ENCODE peak calls at places on chromosomes 5 and 9, in nine cellular contexts. One of them, this sample, is unnamed.

GRCh38 chr5:32317056-32317455 is 4.3 kb upstream of the MTMR12 start:
- DNase-seq in cardiac muscle cell: no peak
- DNase-seq in pancreas: no peak
- DNase-seq in GM12865: no peak
- DNase-seq in A549: no peak
- DNase-seq in dorsolateral prefrontal cortex: no peak
- DNase-seq in adrenal gland: no peak
- DNase-seq in HepG2: no peak
- DNase-seq in esophagus squamous epithelium: no peak
- DNase-seq in this sample: no peak

GRCh38 chr5:176388341-176389113 is at the start of the genes HIGD2A and NOP16:
- DNase-seq in esophagus squamous epithelium: peak; percentile 98
- DNase-seq in pancreas: peak; percentile 99
- DNase-seq in dorsolateral prefrontal cortex: peak; percentile 93
- DNase-seq in GM12865: peak; percentile 99
- DNase-seq in HepG2: peak; percentile 98
- DNase-seq in adrenal gland: peak; percentile 99
- DNase-seq in A549: peak; percentile 99
- DNase-seq in cardiac muscle cell: peak; percentile 100
- DNase-seq in this sample: peak; percentile 99

GRCh38 chr5:174235993-174236528 is 190.6 kb downstream of the NSG2 start:
- DNase-seq in cardiac muscle cell: no peak
- DNase-seq in pancreas: no peak
- DNase-seq in GM12865: no peak
- DNase-seq in HepG2: no peak
- DNase-seq in adrenal gland: no peak
- DNase-seq in esophagus squamous epithelium: no peak
- DNase-seq in dorsolateral prefrontal cortex: no peak
- DNase-seq in A549: no peak
- DNase-seq in this sample: no peak

GRCh38 chr9:19481971-19482404 is 73.2 kb downstream of the ACER2 start:
- DNase-seq in A549: no peak
- DNase-seq in esophagus squamous epithelium: no peak
- DNase-seq in HepG2: no peak
- DNase-seq in pancreas: no peak
- DNase-seq in cardiac muscle cell: no peak
- DNase-seq in adrenal gland: no peak
- DNase-seq in GM12865: no peak
- DNase-seq in dorsolateral prefrontal cortex: peak; percentile 55
- DNase-seq in this sample: no peak

GRCh38 chr5:95662946-95663345 is 16.4 kb downstream of the RFESD start:
- DNase-seq in A549: no peak
- DNase-seq in dorsolateral prefrontal cortex: no peak
- DNase-seq in adrenal gland: no peak
- DNase-seq in HepG2: no peak
- DNase-seq in GM12865: no peak
- DNase-seq in pancreas: no peak
- DNase-seq in esophagus squamous epithelium: no peak
- DNase-seq in cardiac muscle cell: no peak
- DNase-seq in this sample: no peak

GRCh38 chr9:103999375-104000062 is 94.6 kb upstream of the SMC2 start:
- DNase-seq in esophagus squamous epithelium: no peak
- DNase-seq in adrenal gland: no peak
- DNase-seq in A549: no peak
- DNase-seq in dorsolateral prefrontal cortex: no peak
- DNase-seq in HepG2: no peak
- DNase-seq in cardiac muscle cell: no peak
- DNase-seq in pancreas: no peak
- DNase-seq in GM12865: no peak
- DNase-seq in this sample: no peak

GRCh38 chr5:43702815-43703214 is 99.8 kb downstream of the NNT start:
- DNase-seq in adrenal gland: no peak
- DNase-seq in pancreas: no peak
- DNase-seq in A549: no peak
- DNase-seq in dorsolateral prefrontal cortex: no peak
- DNase-seq in esophagus squamous epithelium: no peak
- DNase-seq in HepG2: no peak
- DNase-seq in GM12865: no peak
- DNase-seq in cardiac muscle cell: no peak
- DNase-seq in this sample: peak; percentile 5

GRCh38 chr5:140351609-140352334 is 5.4 kb upstream of the HBEGF start:
- DNase-seq in pancreas: peak; percentile 40
- DNase-seq in GM12865: peak; percentile 78
- DNase-seq in cardiac muscle cell: peak; percentile 82
- DNase-seq in A549: peak; percentile 69
- DNase-seq in HepG2: peak; percentile 65
- DNase-seq in dorsolateral prefrontal cortex: no peak
- DNase-seq in adrenal gland: peak; percentile 51
- DNase-seq in esophagus squamous epithelium: no peak
- DNase-seq in this sample: peak; percentile 75

GRCh38 chr9:69542048-69542447 is 130.1 kb downstream of the APBA1 start:
- DNase-seq in A549: no peak
- DNase-seq in esophagus squamous epithelium: no peak
- DNase-seq in adrenal gland: no peak
- DNase-seq in pancreas: no peak
- DNase-seq in dorsolateral prefrontal cortex: no peak
- DNase-seq in cardiac muscle cell: no peak
- DNase-seq in HepG2: no peak
- DNase-seq in GM12865: no peak
- DNase-seq in this sample: no peak

GRCh38 chr9:69548676-69549075 is 123.5 kb downstream of the APBA1 start:
- DNase-seq in GM12865: no peak
- DNase-seq in cardiac muscle cell: no peak
- DNase-seq in dorsolateral prefrontal cortex: no peak
- DNase-seq in pancreas: no peak
- DNase-seq in A549: no peak
- DNase-seq in HepG2: peak; percentile 4
- DNase-seq in adrenal gland: no peak
- DNase-seq in esophagus squamous epithelium: no peak
- DNase-seq in this sample: no peak

GRCh38 chr9:69546265-69546664 is 125.9 kb downstream of the APBA1 start:
- DNase-seq in pancreas: no peak
- DNase-seq in cardiac muscle cell: peak; percentile 74
- DNase-seq in A549: peak; percentile 4
- DNase-seq in HepG2: peak; percentile 21
- DNase-seq in dorsolateral prefrontal cortex: peak; percentile 21
- DNase-seq in adrenal gland: no peak
- DNase-seq in esophagus squamous epithelium: no peak
- DNase-seq in GM12865: no peak
- DNase-seq in this sample: peak; percentile 27

DNA sequence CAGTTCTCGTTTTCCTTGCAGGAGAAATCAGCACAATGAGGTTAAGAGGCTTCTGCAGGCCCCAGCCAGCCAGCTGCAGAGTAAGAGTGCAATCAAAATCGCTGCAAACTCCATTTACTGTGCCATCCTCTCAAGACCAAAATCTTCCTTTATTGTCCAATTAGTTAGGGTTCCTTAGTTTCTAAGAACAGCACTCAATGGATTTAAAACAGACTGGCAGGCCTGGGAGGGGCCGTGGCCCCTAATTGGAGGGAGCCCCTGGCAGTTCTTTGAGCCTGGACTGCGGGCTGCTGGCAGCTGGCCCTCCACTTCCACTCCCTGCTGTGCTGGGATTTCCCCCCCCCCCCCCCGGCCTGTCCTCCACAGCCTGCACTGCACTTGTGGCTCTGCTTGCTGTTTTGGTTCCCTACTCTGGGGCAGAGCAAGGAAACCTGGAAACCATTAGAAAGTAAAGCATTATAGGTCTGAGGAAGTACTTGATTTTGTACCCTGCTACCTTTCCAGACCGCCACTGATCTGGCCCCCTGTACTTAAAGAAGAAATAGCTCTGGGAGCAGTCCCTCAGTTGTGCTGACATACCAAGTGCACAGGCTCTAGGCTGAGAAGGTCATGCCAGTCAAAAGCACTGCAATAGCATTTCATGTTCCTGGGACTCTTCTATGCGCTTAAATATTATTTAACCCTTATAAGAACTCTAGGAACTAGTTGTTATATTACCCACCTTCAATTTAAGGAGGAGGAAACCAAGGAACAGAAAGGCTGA is 129.0 kb downstream of the APBA1 start:
- DNase-seq in adrenal gland: no peak
- DNase-seq in HepG2: no peak
- DNase-seq in GM12865: no peak
- DNase-seq in esophagus squamous epithelium: no peak
- DNase-seq in dorsolateral prefrontal cortex: peak; percentile 26
- DNase-seq in cardiac muscle cell: peak; percentile 39
- DNase-seq in pancreas: no peak
- DNase-seq in A549: no peak
- DNase-seq in this sample: peak; percentile 23
- H3K4me3 ChIP-seq in adrenal gland: no peak overlapping the region
- H3K4me3 ChIP-seq in HepG2: no peak overlapping the region
- H3K4me3 ChIP-seq in GM12865: no peak overlapping the region
- H3K4me3 ChIP-seq in esophagus squamous epithelium: no peak overlapping the region
- H3K4me3 ChIP-seq in dorsolateral prefrontal cortex: no peak overlapping the region
- H3K4me3 ChIP-seq in cardiac muscle cell: no peak overlapping the region
- H3K4me3 ChIP-seq in pancreas: no peak overlapping the region
- H3K4me3 ChIP-seq in A549: no peak overlapping the region
- H3K4me3 ChIP-seq in this sample: no peak overlapping the region

GRCh38 chr5:112692472-112692871 is 45.2 kb upstream of the APC start:
- DNase-seq in cardiac muscle cell: no peak
- DNase-seq in adrenal gland: no peak
- DNase-seq in pancreas: no peak
- DNase-seq in dorsolateral prefrontal cortex: no peak
- DNase-seq in esophagus squamous epithelium: no peak
- DNase-seq in HepG2: no peak
- DNase-seq in GM12865: peak; percentile 50
- DNase-seq in A549: no peak
- DNase-seq in this sample: no peak

GRCh38 chr5:112690605-112691340 is 46.9 kb upstream of the APC start:
- DNase-seq in pancreas: no peak
- DNase-seq in HepG2: no peak
- DNase-seq in adrenal gland: no peak
- DNase-seq in A549: no peak
- DNase-seq in dorsolateral prefrontal cortex: no peak
- DNase-seq in esophagus squamous epithelium: no peak
- DNase-seq in cardiac muscle cell: no peak
- DNase-seq in GM12865: no peak
- DNase-seq in this sample: no peak

GRCh38 chr5:112691341-112691685 is 46.4 kb upstream of the APC start:
- DNase-seq in pancreas: no peak
- DNase-seq in A549: no peak
- DNase-seq in HepG2: no peak
- DNase-seq in GM12865: no peak
- DNase-seq in cardiac muscle cell: no peak
- DNase-seq in dorsolateral prefrontal cortex: no peak
- DNase-seq in esophagus squamous epithelium: no peak
- DNase-seq in adrenal gland: no peak
- DNase-seq in this sample: no peak

GRCh38 chr5:112693301-112693700 is 44.4 kb upstream of the APC start:
- DNase-seq in adrenal gland: no peak
- DNase-seq in pancreas: no peak
- DNase-seq in HepG2: no peak
- DNase-seq in A549: no peak
- DNase-seq in dorsolateral prefrontal cortex: no peak
- DNase-seq in esophagus squamous epithelium: no peak
- DNase-seq in GM12865: no peak
- DNase-seq in cardiac muscle cell: no peak
- DNase-seq in this sample: no peak

GRCh38 chr5:112691758-112692157 is 45.9 kb upstream of the APC start:
- DNase-seq in A549: peak; percentile 68
- DNase-seq in esophagus squamous epithelium: no peak
- DNase-seq in cardiac muscle cell: no peak
- DNase-seq in GM12865: peak; percentile 70
- DNase-seq in adrenal gland: no peak
- DNase-seq in HepG2: peak; percentile 65
- DNase-seq in pancreas: no peak
- DNase-seq in dorsolateral prefrontal cortex: no peak
- DNase-seq in this sample: no peak
- TF ChIP-seq CTCF in A549: peak; percentile 54
- TF ChIP-seq CTCF in esophagus squamous epithelium: no peak
- TF ChIP-seq CTCF in cardiac muscle cell: peak; percentile 51
- TF ChIP-seq CTCF in GM12865: peak; percentile 44
- TF ChIP-seq CTCF in adrenal gland: no peak
- TF ChIP-seq CTCF in HepG2: peak; percentile 87
- TF ChIP-seq CTCF in pancreas: no peak
- TF ChIP-seq CTCF in dorsolateral prefrontal cortex: no peak
- TF ChIP-seq CTCF in this sample: peak; percentile 8

GRCh38 chr5:132816083-132816482 is 3.0 kb downstream of the SOWAHA start:
- DNase-seq in HepG2: no peak
- DNase-seq in adrenal gland: no peak
- DNase-seq in A549: no peak
- DNase-seq in GM12865: no peak
- DNase-seq in cardiac muscle cell: no peak
- DNase-seq in pancreas: no peak
- DNase-seq in esophagus squamous epithelium: no peak
- DNase-seq in dorsolateral prefrontal cortex: no peak
- DNase-seq in this sample: no peak

GRCh38 chr5:132815454-132815853 is 2.4 kb downstream of the SOWAHA start:
- DNase-seq in GM12865: no peak
- DNase-seq in A549: no peak
- DNase-seq in cardiac muscle cell: no peak
- DNase-seq in HepG2: no peak
- DNase-seq in adrenal gland: no peak
- DNase-seq in esophagus squamous epithelium: no peak
- DNase-seq in pancreas: no peak
- DNase-seq in dorsolateral prefrontal cortex: no peak
- DNase-seq in this sample: no peak

GRCh38 chr5:132813599-132814440 is 718 bp downstream of the SOWAHA start:
- DNase-seq in GM12865: peak; percentile 56
- DNase-seq in A549: peak; percentile 34
- DNase-seq in cardiac muscle cell: peak; percentile 58
- DNase-seq in adrenal gland: no peak
- DNase-seq in HepG2: no peak
- DNase-seq in esophagus squamous epithelium: no peak
- DNase-seq in dorsolateral prefrontal cortex: no peak
- DNase-seq in pancreas: no peak
- DNase-seq in this sample: no peak

GRCh38 chr5:132812949-132813598 is at the start of gene SOWAHA:
- DNase-seq in esophagus squamous epithelium: no peak
- DNase-seq in HepG2: no peak
- DNase-seq in dorsolateral prefrontal cortex: no peak
- DNase-seq in adrenal gland: no peak
- DNase-seq in A549: no peak
- DNase-seq in cardiac muscle cell: peak; percentile 37
- DNase-seq in GM12865: no peak
- DNase-seq in pancreas: peak; percentile 61
- DNase-seq in this sample: no peak

GRCh38 chr5:132814441-132815294 is 1.6 kb downstream of the SOWAHA start:
- DNase-seq in HepG2: no peak
- DNase-seq in GM12865: no peak
- DNase-seq in A549: no peak
- DNase-seq in cardiac muscle cell: no peak
- DNase-seq in dorsolateral prefrontal cortex: no peak
- DNase-seq in adrenal gland: no peak
- DNase-seq in pancreas: no peak
- DNase-seq in esophagus squamous epithelium: no peak
- DNase-seq in this sample: no peak
- H3K4me3 ChIP-seq in HepG2: no peak overlapping the region
- H3K4me3 ChIP-seq in GM12865: no peak overlapping the region
- H3K4me3 ChIP-seq in A549: no peak overlapping the region
- H3K4me3 ChIP-seq in cardiac muscle cell: no peak overlapping the region
- H3K4me3 ChIP-seq in dorsolateral prefrontal cortex: peak overlapping the region; percentile 69
- H3K4me3 ChIP-seq in adrenal gland: no peak overlapping the region
- H3K4me3 ChIP-seq in pancreas: no peak overlapping the region
- H3K4me3 ChIP-seq in esophagus squamous epithelium: peak overlapping the region; percentile 35
- H3K4me3 ChIP-seq in this sample: no peak overlapping the region

DNA sequence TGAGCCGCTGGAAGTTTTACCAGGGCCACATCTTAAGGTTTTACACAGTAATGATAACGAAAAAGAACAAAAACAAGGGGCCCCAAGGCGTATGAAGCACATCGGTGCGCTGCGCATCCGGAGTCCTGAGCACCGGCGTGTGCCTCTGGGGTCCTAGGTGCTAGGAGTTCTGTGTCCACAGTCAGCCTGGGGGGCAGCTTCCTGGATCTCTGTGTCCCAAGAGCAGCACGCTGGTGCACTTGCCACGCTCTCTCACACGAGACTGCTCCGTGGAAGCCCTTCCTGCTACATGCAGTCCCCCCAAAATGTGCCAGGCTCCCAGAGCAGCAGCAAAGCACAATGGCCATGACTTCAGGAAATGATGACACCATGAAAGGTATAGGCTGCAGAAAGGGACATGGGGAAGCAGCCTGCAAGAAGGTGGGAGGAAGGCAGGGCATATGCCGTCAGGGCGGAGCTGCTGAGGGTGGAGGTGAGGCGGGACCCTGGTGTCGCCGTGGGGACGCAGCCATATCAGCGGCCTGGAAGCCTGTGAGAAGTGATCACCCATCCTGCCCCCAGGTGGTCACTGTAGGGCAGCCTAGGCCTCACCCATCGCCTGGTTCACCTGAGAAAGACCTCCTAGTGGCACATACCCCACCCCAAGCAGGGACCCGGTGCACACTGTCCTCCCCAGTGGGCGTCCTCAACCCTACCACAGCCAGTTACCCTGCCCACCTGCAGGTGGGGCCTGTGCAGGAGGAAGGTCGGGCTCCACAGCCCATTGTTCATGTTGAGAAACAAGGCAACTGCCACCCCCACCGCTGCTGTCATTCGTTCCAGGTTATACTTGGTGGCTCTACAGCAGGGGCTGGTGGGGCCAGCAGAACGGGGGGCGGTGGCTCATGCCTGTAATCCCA is 23.6 kb upstream of the SLC6A3 start:
- DNase-seq in dorsolateral prefrontal cortex: peak; percentile 15
- DNase-seq in pancreas: no peak
- DNase-seq in GM12865: no peak
- DNase-seq in adrenal gland: no peak
- DNase-seq in cardiac muscle cell: no peak
- DNase-seq in HepG2: no peak
- DNase-seq in esophagus squamous epithelium: no peak
- DNase-seq in A549: no peak
- DNase-seq in this sample: no peak
- TF ChIP-seq CTCF in dorsolateral prefrontal cortex: no peak
- TF ChIP-seq CTCF in pancreas: no peak
- TF ChIP-seq CTCF in GM12865: no peak
- TF ChIP-seq CTCF in adrenal gland: peak; percentile 1
- TF ChIP-seq CTCF in cardiac muscle cell: no peak
- TF ChIP-seq CTCF in HepG2: no peak
- TF ChIP-seq CTCF in esophagus squamous epithelium: no peak
- TF ChIP-seq CTCF in A549: no peak
- TF ChIP-seq CTCF in this sample: no peak

This sample was measured in astrocyte of the spinal cord.